ENCODE peak calls at places on chromosomes 16 and 17, in six cellular contexts. B is nucleus accumbens, Q is HEK293T, F is mesothelial cell of epicardium, X is GM04503, N is A172. J is an unnamed sample.

GRCh38 chr17:61406871-61407210 is 7.2 kb downstream of the TBX2 start:
- DNase-seq in B (no peak), Q (no peak), F (no peak), X (no peak), N (no peak), J (no peak)

GRCh38 chr16:74305286-74305685 is 8.7 kb downstream of the PSMD7 start:
- DNase-seq in B (no peak), Q (no peak), F (no peak), X (no peak), N (no peak), J (no peak)

GRCh38 chr17:76506408-76507328 is 5.4 kb upstream of the RHBDF2 start:
- DNase-seq in B (peak), Q (peak), F (peak), X (no peak), N (peak), J (peak)

GRCh38 chr17:32356750-32357149 is 6.8 kb downstream of the ZNF207 start:
- DNase-seq in B (no peak), Q (no peak), F (no peak), X (no peak), N (no peak), J (no peak)

GRCh38 chr16:83623091-83623730 is 184.6 kb upstream of the HSBP1 start:
- DNase-seq in B (no peak), Q (no peak), F (no peak), X (no peak), N (no peak), J (no peak)

GRCh38 chr16:58074657-58075056 is 49.1 kb downstream of the MMP15 start:
- DNase-seq in B (no peak), Q (no peak), F (no peak), X (no peak), N (no peak), J (no peak)

GRCh38 chr16:86531193-86531550 is 20.8 kb downstream of the FOXF1 start:
- DNase-seq in B (peak), Q (no peak), F (no peak), X (no peak), N (no peak), J (no peak)

GRCh38 chr17:4156750-4157381 is 13.9 kb downstream of the CYB5D2 start:
- DNase-seq in B (no peak), Q (peak), F (no peak), X (no peak), N (no peak), J (no peak)

GRCh38 chr17:72345083-72345482 is 224.3 kb downstream of the SOX9 start:
- DNase-seq in B (no peak), Q (no peak), F (no peak), X (no peak), N (peak), J (no peak)

GRCh38 chr17:67280279-67280678 is 35.3 kb upstream of the HELZ start:
- DNase-seq in B (no peak), Q (no peak), F (no peak), X (no peak), N (no peak), J (no peak)

GRCh38 chr16:50697881-50698767 is 4.7 kb downstream of the NOD2 start:
- DNase-seq in B (peak), Q (no peak), F (no peak), X (no peak), N (peak), J (no peak)

GRCh38 chr17:57639381-57639780 is 105.7 kb downstream of the CCDC182 start:
- DNase-seq in B (no peak), Q (no peak), F (no peak), X (no peak), N (no peak), J (no peak)

GRCh38 chr16:87851601-87852000 is 17.7 kb downstream of the SLC7A5 start:
- DNase-seq in B (no peak), Q (no peak), F (no peak), X (no peak), N (no peak), J (no peak)

GRCh38 chr16:64586756-64587155 is 535.1 kb downstream of the CDH11 start:
- DNase-seq in B (no peak), Q (no peak), F (no peak), X (no peak), N (no peak), J (no peak)

GRCh38 chr17:7019839-7020519 is 2.9 kb upstream of the BCL6B start:
- DNase-seq in B (peak), Q (peak), F (no peak), X (no peak), N (no peak), J (no peak)

GRCh38 chr16:28923652-28924398 is 1.2 kb downstream of the RABEP2 start:
- DNase-seq in B (no peak), Q (no peak), F (no peak), X (no peak), N (no peak), J (no peak)

GRCh38 chr17:4599505-4600281 is 15.4 kb downstream of the SMTNL2 start:
- DNase-seq in B (no peak), Q (no peak), F (peak), X (no peak), N (peak), J (no peak)

GRCh38 chr16:69935740-69936139 is 15.4 kb upstream of the CLEC18A start:
- DNase-seq in B (no peak), Q (no peak), F (no peak), X (no peak), N (no peak), J (no peak)

GRCh38 chr17:7634384-7634783 is 4.4 kb downstream of the SHBG start:
- DNase-seq in B (no peak), Q (peak), F (peak), X (no peak), N (peak), J (peak)

GRCh38 chr17:2023692-2024571 is 1.2 kb downstream of the RTN4RL1 start:
- DNase-seq in B (no peak), Q (peak), F (peak), X (no peak), N (no peak), J (peak)

GRCh38 chr16:46857261-46857962 is 26.4 kb upstream of the C16orf87 start:
- DNase-seq in B (peak), Q (peak), F (no peak), X (no peak), N (peak), J (no peak)

J was measured in progenitor cell of endocrine pancreas.